ENCODE peak calls at places on chromosomes 12 and 14, in nine cellular contexts. A is testis, F is H1, B is stomach, C is uterus, T is adrenal gland, R is esophagus muscularis mucosa, L is ovary, Q is A549. X is an unnamed sample.

GRCh38 chr14:104099096-104100041 is 13.9 kb downstream of the ASPG start:
- DNase-seq in A (no peak), F (no peak), B (no peak), C (no peak), T (no peak), R (no peak), L (peak), Q (no peak), X (no peak)

GRCh38 chr14:95196268-95196667 is 38.9 kb upstream of the DICER1 start:
- DNase-seq in A (no peak), F (no peak), B (no peak), C (no peak), T (no peak), R (no peak), L (no peak), Q (peak), X (no peak)

GRCh38 chr12:124518051-124518932 is 49.1 kb downstream of the NCOR2 start:
- DNase-seq in A (peak), F (no peak), B (peak), C (peak), T (peak), R (peak), L (peak), Q (peak), X (peak)

GRCh38 chr12:46915861-46916260 is 90.1 kb upstream of the SLC38A4 start:
- DNase-seq in A (no peak), F (no peak), B (no peak), C (no peak), T (no peak), R (no peak), L (no peak), Q (no peak), X (no peak)

GRCh38 chr12:50110127-50110761 is 1.8 kb upstream of the COX14 start:
- DNase-seq in A (no peak), F (peak), B (peak), C (no peak), T (peak), R (no peak), L (peak), Q (no peak), X (no peak)

GRCh38 chr12:10453144-10453543 is at the start of gene KLRC1:
- DNase-seq in A (no peak), F (no peak), B (no peak), C (no peak), T (no peak), R (no peak), L (no peak), Q (no peak), X (no peak)

GRCh38 chr14:80206351-80206750 is 5.0 kb downstream of the DIO2 start:
- DNase-seq in A (no peak), F (no peak), B (no peak), C (no peak), T (no peak), R (no peak), L (no peak), Q (no peak), X (no peak)

GRCh38 chr12:95942106-95942531 is 295 bp downstream of the CCDC38 start:
- DNase-seq in A (no peak), F (no peak), B (no peak), C (no peak), T (no peak), R (no peak), L (no peak), Q (peak), X (no peak)

GRCh38 chr12:5665615-5666014 is 233.7 kb downstream of the NTF3 start:
- DNase-seq in A (no peak), F (no peak), B (no peak), C (no peak), T (no peak), R (no peak), L (no peak), Q (no peak), X (no peak)

GRCh38 chr14:93496856-93497255 is 66.1 kb downstream of the UNC79 start:
- DNase-seq in A (no peak), F (no peak), B (no peak), C (no peak), T (no peak), R (no peak), L (no peak), Q (no peak), X (no peak)

GRCh38 chr14:89276424-89276975 is 140.5 kb downstream of the FOXN3 start:
- DNase-seq in A (no peak), F (no peak), B (no peak), C (no peak), T (no peak), R (no peak), L (no peak), Q (no peak), X (no peak)

GRCh38 chr14:103545219-103545914 is 16.4 kb downstream of the TRMT61A start:
- DNase-seq in A (no peak), F (no peak), B (no peak), C (no peak), T (peak), R (no peak), L (peak), Q (no peak), X (no peak)

GRCh38 chr12:95533985-95534384 is 17.3 kb downstream of the USP44 start:
- DNase-seq in A (no peak), F (no peak), B (no peak), C (no peak), T (no peak), R (no peak), L (no peak), Q (no peak), X (no peak)

GRCh38 chr14:97697772-97698171 is 900.6 kb downstream of the VRK1 start:
- DNase-seq in A (no peak), F (no peak), B (no peak), C (no peak), T (no peak), R (no peak), L (no peak), Q (no peak), X (no peak)

GRCh38 chr12:93025145-93026103 is 96.3 kb upstream of the EEA1 start:
- DNase-seq in A (no peak), F (no peak), B (no peak), C (no peak), T (no peak), R (no peak), L (no peak), Q (peak), X (no peak)

GRCh38 chr14:42855159-42855558 is 1248.5 kb downstream of the LRFN5 start:
- DNase-seq in A (no peak), F (no peak), B (no peak), C (no peak), T (no peak), R (no peak), L (no peak), Q (no peak), X (no peak)

GRCh38 chr12:81181701-81182100 is 103.8 kb downstream of the ACSS3 start:
- DNase-seq in A (no peak), F (no peak), B (no peak), C (no peak), T (no peak), R (no peak), L (no peak), Q (no peak), X (no peak)

GRCh38 chr14:34044373-34044637 is 93.4 kb upstream of the EGLN3 start:
- DNase-seq in A (no peak), F (no peak), B (no peak), C (no peak), T (no peak), R (no peak), L (no peak), Q (no peak), X (no peak)

GRCh38 chr14:25887251-25887908 is 710.5 kb downstream of the NOVA1 start:
- DNase-seq in A (no peak), F (no peak), B (no peak), C (no peak), T (no peak), R (no peak), L (no peak), Q (no peak), X (no peak)

GRCh38 chr14:98984719-98985041 is 287.3 kb downstream of the BCL11B start:
- DNase-seq in A (no peak), F (no peak), B (peak), C (no peak), T (no peak), R (peak), L (no peak), Q (no peak), X (no peak)

GRCh38 chr12:130948136-130948535 is 5.6 kb upstream of the ADGRD1 start:
- DNase-seq in A (no peak), F (no peak), B (no peak), C (no peak), T (no peak), R (no peak), L (no peak), Q (no peak), X (no peak)

GRCh38 chr12:30145351-30146017 is 361.7 kb upstream of the TMTC1 start:
- DNase-seq in A (no peak), F (no peak), B (no peak), C (no peak), T (no peak), R (no peak), L (no peak), Q (no peak), X (no peak)

GRCh38 chr12:126355346-126355745 is 1290.1 kb downstream of the AACS start:
- DNase-seq in A (no peak), F (no peak), B (no peak), C (no peak), T (no peak), R (no peak), L (no peak), Q (no peak), X (no peak)

GRCh38 chr14:100211366-100211765 is 27.6 kb upstream of the YY1 start:
- DNase-seq in A (no peak), F (no peak), B (no peak), C (no peak), T (no peak), R (no peak), L (no peak), Q (no peak), X (no peak)

GRCh38 chr14:20454359-20454644 is 310 bp downstream of the OSGEP start:
- DNase-seq in A (peak), F (no peak), B (peak), C (peak), T (peak), R (peak), L (no peak), Q (peak), X (no peak)

GRCh38 chr12:6084261-6084968 is 40.1 kb downstream of the VWF start:
- DNase-seq in A (no peak), F (peak), B (no peak), C (peak), T (no peak), R (no peak), L (no peak), Q (peak), X (no peak)

GRCh38 chr12:754871-755562 is 2.6 kb downstream of the WNK1 start:
- DNase-seq in A (no peak), F (no peak), B (no peak), C (no peak), T (no peak), R (no peak), L (no peak), Q (peak), X (no peak)

GRCh38 chr14:91327201-91327600 is 82.7 kb upstream of the GPR68 start:
- DNase-seq in A (no peak), F (no peak), B (no peak), C (peak), T (no peak), R (no peak), L (no peak), Q (no peak), X (no peak)

GRCh38 chr14:42469637-42470426 is 863.2 kb downstream of the LRFN5 start:
- DNase-seq in A (no peak), F (no peak), B (no peak), C (no peak), T (no peak), R (no peak), L (no peak), Q (peak), X (no peak)

GRCh38 chr12:7099290-7099996 is 7.2 kb upstream of the C1R start:
- DNase-seq in A (peak), F (no peak), B (no peak), C (no peak), T (no peak), R (no peak), L (no peak), Q (no peak), X (no peak)

GRCh38 chr12:110124184-110124995 is at the start of gene IFT81:
- DNase-seq in A (peak), F (peak), B (peak), C (peak), T (peak), R (peak), L (peak), Q (peak), X (peak)
- TF ChIP-seq POLR2A in A (no peak), F (no peak), B (no peak), C (peak), T (peak), R (peak), L (peak), Q (no peak), X (no peak)

GRCh38 chr14:22870811-22871199 is 735 bp upstream of the LRP10 start:
- DNase-seq in A (no peak), F (no peak), B (no peak), C (no peak), T (no peak), R (no peak), L (no peak), Q (no peak), X (no peak)

GRCh38 chr14:22875003-22875747 is 3.6 kb downstream of the LRP10 start:
- DNase-seq in A (no peak), F (no peak), B (no peak), C (no peak), T (no peak), R (no peak), L (no peak), Q (no peak), X (no peak)

GRCh38 chr14:22871200-22871961 is at the start of gene LRP10:
- DNase-seq in A (peak), F (peak), B (peak), C (peak), T (peak), R (peak), L (peak), Q (peak), X (peak)

GRCh38 chr14:22872833-22873520 is 1.4 kb downstream of the LRP10 start:
- DNase-seq in A (no peak), F (peak), B (no peak), C (no peak), T (no peak), R (no peak), L (no peak), Q (no peak), X (no peak)

GRCh38 chr14:22871962-22872832 is 657 bp downstream of the LRP10 start:
- DNase-seq in A (peak), F (peak), B (peak), C (peak), T (peak), R (peak), L (peak), Q (peak), X (no peak)
- TF ChIP-seq POLR2A in A (no peak), F (no peak), B (no peak), C (peak), T (no peak), R (no peak), L (peak), Q (peak), X (no peak)

DNA sequence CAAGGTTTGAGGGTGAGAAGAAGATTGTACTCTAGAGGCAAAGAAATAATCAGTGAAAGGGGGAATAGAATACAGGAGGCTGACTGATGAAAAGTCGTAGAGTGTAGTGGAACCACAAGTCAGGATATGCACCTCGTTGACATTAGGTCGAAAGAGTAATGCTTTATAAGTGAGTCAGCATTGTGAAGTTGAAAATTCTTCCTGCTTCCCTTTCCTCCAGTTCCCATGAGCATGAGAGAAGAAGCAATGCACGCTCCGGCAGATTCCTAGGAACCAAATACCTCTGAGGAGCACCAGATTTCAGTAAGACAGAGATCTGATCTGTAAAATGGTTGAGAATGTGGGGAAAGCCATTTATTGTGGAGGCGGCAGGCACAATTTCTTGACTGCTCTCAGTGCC is 16.5 kb downstream of the CCER1 start:
- DNase-seq in A (no peak), F (no peak), B (no peak), C (no peak), T (no peak), R (no peak), L (no peak), Q (no peak), X (no peak)
- TF ChIP-seq POLR2A in A (no peak), F (no peak), B (no peak), C (no peak), T (no peak), R (no peak), L (no peak), Q (no peak), X (no peak)

GRCh38 chr14:65072256-65072655 is 30.1 kb downstream of the MAX start:
- DNase-seq in A (no peak), F (no peak), B (no peak), C (no peak), T (no peak), R (no peak), L (no peak), Q (no peak), X (no peak)

GRCh38 chr14:65072937-65073336 is 29.4 kb downstream of the MAX start:
- DNase-seq in A (no peak), F (no peak), B (no peak), C (no peak), T (no peak), R (no peak), L (no peak), Q (no peak), X (no peak)

GRCh38 chr14:65071544-65071943 is 30.8 kb downstream of the MAX start:
- DNase-seq in A (no peak), F (no peak), B (no peak), C (no peak), T (no peak), R (no peak), L (no peak), Q (no peak), X (no peak)

GRCh38 chr14:65070710-65071033 is 31.6 kb downstream of the MAX start:
- DNase-seq in A (no peak), F (no peak), B (peak), C (no peak), T (peak), R (no peak), L (no peak), Q (no peak), X (no peak)

GRCh38 chr14:65069874-65070709 is 32.2 kb downstream of the MAX start:
- DNase-seq in A (no peak), F (no peak), B (peak), C (no peak), T (peak), R (no peak), L (no peak), Q (no peak), X (no peak)
- TF ChIP-seq POLR2A in A (no peak), F (no peak), B (no peak), C (no peak), T (no peak), R (no peak), L (no peak), Q (no peak), X (no peak)

GRCh38 chr12:123145211-123145610 is 5.7 kb downstream of the PITPNM2 start:
- DNase-seq in A (no peak), F (no peak), B (no peak), C (no peak), T (no peak), R (no peak), L (no peak), Q (no peak), X (no peak)

GRCh38 chr12:123141615-123142517 is 9.0 kb downstream of the PITPNM2 start:
- DNase-seq in A (peak), F (no peak), B (peak), C (peak), T (peak), R (no peak), L (peak), Q (no peak), X (no peak)

GRCh38 chr12:123142518-123142840 is 8.4 kb downstream of the PITPNM2 start:
- DNase-seq in A (no peak), F (no peak), B (no peak), C (no peak), T (no peak), R (no peak), L (no peak), Q (no peak), X (no peak)

GRCh38 chr12:123143753-123144461 is 7.0 kb downstream of the PITPNM2 start:
- DNase-seq in A (no peak), F (no peak), B (no peak), C (no peak), T (no peak), R (no peak), L (no peak), Q (no peak), X (no peak)

GRCh38 chr12:123142948-123143752 is 7.7 kb downstream of the PITPNM2 start:
- DNase-seq in A (no peak), F (no peak), B (no peak), C (no peak), T (peak), R (no peak), L (peak), Q (no peak), X (no peak)
- TF ChIP-seq POLR2A in A (no peak), F (no peak), B (no peak), C (no peak), T (no peak), R (no peak), L (no peak), Q (no peak), X (no peak)

GRCh38 chr12:15846887-15847286 is 35.3 kb upstream of the STRAP start:
- DNase-seq in A (no peak), F (no peak), B (no peak), C (peak), T (no peak), R (no peak), L (no peak), Q (no peak), X (no peak)
- TF ChIP-seq POLR2A in A (no peak), F (no peak), B (no peak), C (no peak), T (no peak), R (no peak), L (no peak), Q (no peak), X (no peak)

GRCh38 chr12:4540633-4541032 is 1.9 kb downstream of the RAD51AP1 start:
- DNase-seq in A (no peak), F (no peak), B (no peak), C (no peak), T (no peak), R (no peak), L (no peak), Q (no peak), X (no peak)

GRCh38 chr12:4539167-4539870 is 629 bp downstream of the RAD51AP1 start:
- DNase-seq in A (no peak), F (no peak), B (no peak), C (no peak), T (no peak), R (no peak), L (no peak), Q (no peak), X (no peak)

GRCh38 chr12:4535871-4536270 is 2.8 kb upstream of the RAD51AP1 start:
- DNase-seq in A (no peak), F (no peak), B (no peak), C (no peak), T (no peak), R (no peak), L (no peak), Q (no peak), X (no peak)

GRCh38 chr12:4540170-4540569 is 1.5 kb downstream of the RAD51AP1 start:
- DNase-seq in A (no peak), F (no peak), B (no peak), C (no peak), T (no peak), R (no peak), L (no peak), Q (no peak), X (no peak)

DNA sequence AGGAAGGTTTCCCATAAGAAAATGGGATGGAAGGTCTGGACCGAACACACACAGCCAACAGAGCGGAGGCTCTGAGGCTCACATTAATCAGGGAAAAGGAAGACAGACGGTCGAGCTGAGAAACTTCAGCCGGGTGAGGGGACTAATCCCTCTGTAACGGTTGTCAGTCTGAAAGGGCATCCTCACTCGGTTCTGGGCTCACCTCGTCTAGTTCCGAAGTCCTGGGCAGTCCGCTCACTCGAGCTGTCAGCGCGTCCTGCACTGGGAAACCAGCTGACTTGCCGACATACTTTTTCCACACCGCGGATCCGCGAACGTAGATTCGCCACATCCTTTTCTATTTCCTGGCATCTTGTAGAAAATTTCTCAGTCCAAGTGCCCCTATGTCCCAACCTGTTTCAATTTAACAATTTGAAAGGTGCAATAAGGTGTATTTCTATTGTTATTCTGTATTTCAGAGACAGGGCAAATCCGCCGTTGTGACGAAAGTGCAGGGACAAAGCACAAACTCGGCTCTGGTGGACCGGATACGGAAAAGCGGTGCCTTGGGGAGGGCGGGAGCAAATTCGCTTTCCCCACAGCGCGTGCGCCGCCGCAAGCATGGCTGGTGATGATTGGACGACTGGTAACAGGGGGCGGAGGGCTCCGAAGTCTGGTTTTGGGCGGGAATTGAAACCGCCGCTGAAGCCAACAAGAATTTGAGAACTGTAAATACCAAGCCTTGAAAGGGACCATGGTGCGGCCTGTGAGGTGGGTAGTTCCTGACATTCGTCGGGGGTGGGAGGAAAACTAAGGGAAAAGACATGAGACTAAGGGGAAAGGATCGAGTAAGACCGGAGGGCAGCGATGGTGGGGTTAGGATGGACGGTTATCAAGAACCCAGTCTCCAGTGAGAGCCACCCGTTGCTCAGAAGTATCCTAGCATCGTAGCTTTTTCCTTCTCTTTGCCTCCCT is at the start of gene RAD51AP1:
- DNase-seq in A (peak), F (peak), B (peak), C (peak), T (peak), R (peak), L (peak), Q (peak), X (peak)
- TF ChIP-seq POLR2A in A (no peak), F (peak), B (no peak), C (peak), T (peak), R (no peak), L (no peak), Q (peak), X (no peak)

X was measured in esophagus squamous epithelium.